ENCODE peak calls at places on chromosomes 11 and 22, in ten cellular contexts. One of them, this sample, is unnamed.

GRCh38 chr11:69351460-69351859 is 57.5 kb downstream of the MYEOV start:
- DNase-seq in H4: no peak
- DNase-seq in epithelial cell of esophagus: peak
- DNase-seq in activated CD8-positive, alpha-beta memory T cell treated with anti-CD3 and anti-CD28 coated beads for 4 hours: no peak
- DNase-seq in NCI-H1694 treated with DMSO at 0.1 percent for 48 hours: no peak
- DNase-seq in astrocyte of the cerebellum: peak
- DNase-seq in WERI-Rb-1: no peak
- DNase-seq in NCI-H748 treated with DMSO at 0.1 percent for 48 hours: no peak
- DNase-seq in stimulated activated CD4-positive, alpha-beta T cell treated with anti-CD3 and anti-CD28 coated beads, Interleukin-1b, Interleukin-23, amount 100 ng/mL, for 1 hour: no peak
- DNase-seq in erythroblast: no peak
- DNase-seq in this sample: no peak

GRCh38 chr11:12914401-12914912 is 94.7 kb upstream of the RASSF10 start:
- DNase-seq in H4: no peak
- DNase-seq in epithelial cell of esophagus: peak
- DNase-seq in activated CD8-positive, alpha-beta memory T cell treated with anti-CD3 and anti-CD28 coated beads for 4 hours: no peak
- DNase-seq in NCI-H1694 treated with DMSO at 0.1 percent for 48 hours: peak
- DNase-seq in astrocyte of the cerebellum: peak
- DNase-seq in WERI-Rb-1: peak
- DNase-seq in NCI-H748 treated with DMSO at 0.1 percent for 48 hours: no peak
- DNase-seq in stimulated activated CD4-positive, alpha-beta T cell treated with anti-CD3 and anti-CD28 coated beads, Interleukin-1b, Interleukin-23, amount 100 ng/mL, for 1 hour: no peak
- DNase-seq in erythroblast: peak
- DNase-seq in this sample: peak

GRCh38 chr11:128290106-128290840 is 297.1 kb downstream of the ETS1 start:
- DNase-seq in H4: peak
- DNase-seq in epithelial cell of esophagus: peak
- DNase-seq in activated CD8-positive, alpha-beta memory T cell treated with anti-CD3 and anti-CD28 coated beads for 4 hours: peak
- DNase-seq in NCI-H1694 treated with DMSO at 0.1 percent for 48 hours: peak
- DNase-seq in astrocyte of the cerebellum: peak
- DNase-seq in WERI-Rb-1: peak
- DNase-seq in NCI-H748 treated with DMSO at 0.1 percent for 48 hours: peak
- DNase-seq in stimulated activated CD4-positive, alpha-beta T cell treated with anti-CD3 and anti-CD28 coated beads, Interleukin-1b, Interleukin-23, amount 100 ng/mL, for 1 hour: no peak
- DNase-seq in erythroblast: peak
- DNase-seq in this sample: peak

GRCh38 chr11:63212742-63213141 is 30.7 kb downstream of the SLC22A25 start:
- DNase-seq in H4: no peak
- DNase-seq in epithelial cell of esophagus: peak
- DNase-seq in activated CD8-positive, alpha-beta memory T cell treated with anti-CD3 and anti-CD28 coated beads for 4 hours: no peak
- DNase-seq in NCI-H1694 treated with DMSO at 0.1 percent for 48 hours: no peak
- DNase-seq in astrocyte of the cerebellum: no peak
- DNase-seq in WERI-Rb-1: peak
- DNase-seq in NCI-H748 treated with DMSO at 0.1 percent for 48 hours: no peak
- DNase-seq in stimulated activated CD4-positive, alpha-beta T cell treated with anti-CD3 and anti-CD28 coated beads, Interleukin-1b, Interleukin-23, amount 100 ng/mL, for 1 hour: no peak
- DNase-seq in erythroblast: peak
- DNase-seq in this sample: peak

GRCh38 chr11:83002047-83002446 is 69.7 kb downstream of the RAB30 start:
- DNase-seq in H4: no peak
- DNase-seq in epithelial cell of esophagus: no peak
- DNase-seq in activated CD8-positive, alpha-beta memory T cell treated with anti-CD3 and anti-CD28 coated beads for 4 hours: no peak
- DNase-seq in NCI-H1694 treated with DMSO at 0.1 percent for 48 hours: no peak
- DNase-seq in astrocyte of the cerebellum: no peak
- DNase-seq in WERI-Rb-1: no peak
- DNase-seq in NCI-H748 treated with DMSO at 0.1 percent for 48 hours: no peak
- DNase-seq in stimulated activated CD4-positive, alpha-beta T cell treated with anti-CD3 and anti-CD28 coated beads, Interleukin-1b, Interleukin-23, amount 100 ng/mL, for 1 hour: no peak
- DNase-seq in erythroblast: no peak
- DNase-seq in this sample: no peak

GRCh38 chr11:72793081-72793451 is 781 bp downstream of the STARD10 start:
- DNase-seq in H4: no peak
- DNase-seq in epithelial cell of esophagus: no peak
- DNase-seq in activated CD8-positive, alpha-beta memory T cell treated with anti-CD3 and anti-CD28 coated beads for 4 hours: no peak
- DNase-seq in NCI-H1694 treated with DMSO at 0.1 percent for 48 hours: no peak
- DNase-seq in astrocyte of the cerebellum: no peak
- DNase-seq in WERI-Rb-1: no peak
- DNase-seq in NCI-H748 treated with DMSO at 0.1 percent for 48 hours: no peak
- DNase-seq in stimulated activated CD4-positive, alpha-beta T cell treated with anti-CD3 and anti-CD28 coated beads, Interleukin-1b, Interleukin-23, amount 100 ng/mL, for 1 hour: no peak
- DNase-seq in erythroblast: no peak
- DNase-seq in this sample: peak

GRCh38 chr11:298406-299065 is 790 bp downstream of the IFITM5 start:
- DNase-seq in H4: no peak
- DNase-seq in epithelial cell of esophagus: no peak
- DNase-seq in activated CD8-positive, alpha-beta memory T cell treated with anti-CD3 and anti-CD28 coated beads for 4 hours: no peak
- DNase-seq in NCI-H1694 treated with DMSO at 0.1 percent for 48 hours: no peak
- DNase-seq in astrocyte of the cerebellum: no peak
- DNase-seq in WERI-Rb-1: peak
- DNase-seq in NCI-H748 treated with DMSO at 0.1 percent for 48 hours: no peak
- DNase-seq in stimulated activated CD4-positive, alpha-beta T cell treated with anti-CD3 and anti-CD28 coated beads, Interleukin-1b, Interleukin-23, amount 100 ng/mL, for 1 hour: no peak
- DNase-seq in erythroblast: no peak
- DNase-seq in this sample: no peak

GRCh38 chr11:119506436-119506835 is 83.5 kb upstream of the THY1 start:
- DNase-seq in H4: no peak
- DNase-seq in epithelial cell of esophagus: no peak
- DNase-seq in activated CD8-positive, alpha-beta memory T cell treated with anti-CD3 and anti-CD28 coated beads for 4 hours: no peak
- DNase-seq in NCI-H1694 treated with DMSO at 0.1 percent for 48 hours: no peak
- DNase-seq in astrocyte of the cerebellum: no peak
- DNase-seq in WERI-Rb-1: no peak
- DNase-seq in NCI-H748 treated with DMSO at 0.1 percent for 48 hours: no peak
- DNase-seq in stimulated activated CD4-positive, alpha-beta T cell treated with anti-CD3 and anti-CD28 coated beads, Interleukin-1b, Interleukin-23, amount 100 ng/mL, for 1 hour: no peak
- DNase-seq in erythroblast: no peak
- DNase-seq in this sample: no peak

GRCh38 chr11:126319374-126319740 is 15.5 kb downstream of the DCPS start:
- DNase-seq in H4: no peak
- DNase-seq in epithelial cell of esophagus: no peak
- DNase-seq in activated CD8-positive, alpha-beta memory T cell treated with anti-CD3 and anti-CD28 coated beads for 4 hours: no peak
- DNase-seq in NCI-H1694 treated with DMSO at 0.1 percent for 48 hours: no peak
- DNase-seq in astrocyte of the cerebellum: no peak
- DNase-seq in WERI-Rb-1: no peak
- DNase-seq in NCI-H748 treated with DMSO at 0.1 percent for 48 hours: no peak
- DNase-seq in stimulated activated CD4-positive, alpha-beta T cell treated with anti-CD3 and anti-CD28 coated beads, Interleukin-1b, Interleukin-23, amount 100 ng/mL, for 1 hour: no peak
- DNase-seq in erythroblast: no peak
- DNase-seq in this sample: no peak

GRCh38 chr22:42368379-42369249 is 63.6 kb downstream of the NFAM1 start:
- DNase-seq in H4: no peak
- DNase-seq in epithelial cell of esophagus: no peak
- DNase-seq in activated CD8-positive, alpha-beta memory T cell treated with anti-CD3 and anti-CD28 coated beads for 4 hours: no peak
- DNase-seq in NCI-H1694 treated with DMSO at 0.1 percent for 48 hours: no peak
- DNase-seq in astrocyte of the cerebellum: no peak
- DNase-seq in WERI-Rb-1: no peak
- DNase-seq in NCI-H748 treated with DMSO at 0.1 percent for 48 hours: peak
- DNase-seq in stimulated activated CD4-positive, alpha-beta T cell treated with anti-CD3 and anti-CD28 coated beads, Interleukin-1b, Interleukin-23, amount 100 ng/mL, for 1 hour: no peak
- DNase-seq in erythroblast: no peak
- DNase-seq in this sample: no peak

GRCh38 chr22:20549232-20549841 is 41.9 kb downstream of the MED15 start:
- DNase-seq in H4: no peak
- DNase-seq in epithelial cell of esophagus: no peak
- DNase-seq in activated CD8-positive, alpha-beta memory T cell treated with anti-CD3 and anti-CD28 coated beads for 4 hours: no peak
- DNase-seq in NCI-H1694 treated with DMSO at 0.1 percent for 48 hours: peak
- DNase-seq in astrocyte of the cerebellum: no peak
- DNase-seq in WERI-Rb-1: peak
- DNase-seq in NCI-H748 treated with DMSO at 0.1 percent for 48 hours: no peak
- DNase-seq in stimulated activated CD4-positive, alpha-beta T cell treated with anti-CD3 and anti-CD28 coated beads, Interleukin-1b, Interleukin-23, amount 100 ng/mL, for 1 hour: no peak
- DNase-seq in erythroblast: no peak
- DNase-seq in this sample: no peak

GRCh38 chr11:10351435-10351767 is 46.5 kb downstream of the ADM start:
- DNase-seq in H4: no peak
- DNase-seq in epithelial cell of esophagus: no peak
- DNase-seq in activated CD8-positive, alpha-beta memory T cell treated with anti-CD3 and anti-CD28 coated beads for 4 hours: no peak
- DNase-seq in NCI-H1694 treated with DMSO at 0.1 percent for 48 hours: no peak
- DNase-seq in astrocyte of the cerebellum: no peak
- DNase-seq in WERI-Rb-1: peak
- DNase-seq in NCI-H748 treated with DMSO at 0.1 percent for 48 hours: no peak
- DNase-seq in stimulated activated CD4-positive, alpha-beta T cell treated with anti-CD3 and anti-CD28 coated beads, Interleukin-1b, Interleukin-23, amount 100 ng/mL, for 1 hour: no peak
- DNase-seq in erythroblast: no peak
- DNase-seq in this sample: no peak

GRCh38 chr11:65865550-65866172 is 5.4 kb downstream of the MUS81 start:
- DNase-seq in H4: no peak
- DNase-seq in epithelial cell of esophagus: no peak
- DNase-seq in activated CD8-positive, alpha-beta memory T cell treated with anti-CD3 and anti-CD28 coated beads for 4 hours: no peak
- DNase-seq in NCI-H1694 treated with DMSO at 0.1 percent for 48 hours: no peak
- DNase-seq in astrocyte of the cerebellum: no peak
- DNase-seq in WERI-Rb-1: no peak
- DNase-seq in NCI-H748 treated with DMSO at 0.1 percent for 48 hours: no peak
- DNase-seq in stimulated activated CD4-positive, alpha-beta T cell treated with anti-CD3 and anti-CD28 coated beads, Interleukin-1b, Interleukin-23, amount 100 ng/mL, for 1 hour: no peak
- DNase-seq in erythroblast: no peak
- DNase-seq in this sample: no peak

GRCh38 chr11:28820296-28820989 is 712.3 kb downstream of the METTL15 start:
- DNase-seq in H4: no peak
- DNase-seq in epithelial cell of esophagus: peak
- DNase-seq in activated CD8-positive, alpha-beta memory T cell treated with anti-CD3 and anti-CD28 coated beads for 4 hours: no peak
- DNase-seq in NCI-H1694 treated with DMSO at 0.1 percent for 48 hours: no peak
- DNase-seq in astrocyte of the cerebellum: no peak
- DNase-seq in WERI-Rb-1: no peak
- DNase-seq in NCI-H748 treated with DMSO at 0.1 percent for 48 hours: no peak
- DNase-seq in stimulated activated CD4-positive, alpha-beta T cell treated with anti-CD3 and anti-CD28 coated beads, Interleukin-1b, Interleukin-23, amount 100 ng/mL, for 1 hour: no peak
- DNase-seq in erythroblast: no peak
- DNase-seq in this sample: no peak

GRCh38 chr11:72103754-72104167 is 664 bp upstream of the LAMTOR1 start:
- DNase-seq in H4: no peak
- DNase-seq in epithelial cell of esophagus: no peak
- DNase-seq in activated CD8-positive, alpha-beta memory T cell treated with anti-CD3 and anti-CD28 coated beads for 4 hours: no peak
- DNase-seq in NCI-H1694 treated with DMSO at 0.1 percent for 48 hours: no peak
- DNase-seq in astrocyte of the cerebellum: no peak
- DNase-seq in WERI-Rb-1: no peak
- DNase-seq in NCI-H748 treated with DMSO at 0.1 percent for 48 hours: no peak
- DNase-seq in stimulated activated CD4-positive, alpha-beta T cell treated with anti-CD3 and anti-CD28 coated beads, Interleukin-1b, Interleukin-23, amount 100 ng/mL, for 1 hour: no peak
- DNase-seq in erythroblast: no peak
- DNase-seq in this sample: no peak

GRCh38 chr11:46537851-46538295 is 56.0 kb downstream of the AMBRA1 start:
- DNase-seq in H4: peak
- DNase-seq in epithelial cell of esophagus: peak
- DNase-seq in activated CD8-positive, alpha-beta memory T cell treated with anti-CD3 and anti-CD28 coated beads for 4 hours: peak
- DNase-seq in NCI-H1694 treated with DMSO at 0.1 percent for 48 hours: peak
- DNase-seq in astrocyte of the cerebellum: peak
- DNase-seq in WERI-Rb-1: peak
- DNase-seq in NCI-H748 treated with DMSO at 0.1 percent for 48 hours: peak
- DNase-seq in stimulated activated CD4-positive, alpha-beta T cell treated with anti-CD3 and anti-CD28 coated beads, Interleukin-1b, Interleukin-23, amount 100 ng/mL, for 1 hour: peak
- DNase-seq in erythroblast: peak
- DNase-seq in this sample: peak

GRCh38 chr11:71204294-71204693 is 48.1 kb downstream of the SHANK2 start:
- DNase-seq in H4: no peak
- DNase-seq in epithelial cell of esophagus: no peak
- DNase-seq in activated CD8-positive, alpha-beta memory T cell treated with anti-CD3 and anti-CD28 coated beads for 4 hours: no peak
- DNase-seq in NCI-H1694 treated with DMSO at 0.1 percent for 48 hours: no peak
- DNase-seq in astrocyte of the cerebellum: no peak
- DNase-seq in WERI-Rb-1: no peak
- DNase-seq in NCI-H748 treated with DMSO at 0.1 percent for 48 hours: no peak
- DNase-seq in stimulated activated CD4-positive, alpha-beta T cell treated with anti-CD3 and anti-CD28 coated beads, Interleukin-1b, Interleukin-23, amount 100 ng/mL, for 1 hour: no peak
- DNase-seq in erythroblast: no peak
- DNase-seq in this sample: no peak

GRCh38 chr22:22061085-22062077 is 78.8 kb upstream of the TOP3B start:
- DNase-seq in H4: peak
- DNase-seq in epithelial cell of esophagus: peak
- DNase-seq in activated CD8-positive, alpha-beta memory T cell treated with anti-CD3 and anti-CD28 coated beads for 4 hours: no peak
- DNase-seq in NCI-H1694 treated with DMSO at 0.1 percent for 48 hours: peak
- DNase-seq in astrocyte of the cerebellum: no peak
- DNase-seq in WERI-Rb-1: no peak
- DNase-seq in NCI-H748 treated with DMSO at 0.1 percent for 48 hours: no peak
- DNase-seq in stimulated activated CD4-positive, alpha-beta T cell treated with anti-CD3 and anti-CD28 coated beads, Interleukin-1b, Interleukin-23, amount 100 ng/mL, for 1 hour: no peak
- DNase-seq in erythroblast: no peak
- DNase-seq in this sample: no peak